ENCODE peak calls at places on chromosomes 12 and 14, in seven cellular contexts. P, A, M, V, D, R and G are unnamed samples.

GRCh38 chr12:67107235-67107634 is 161.9 kb upstream of the CAND1 start:
- DNase-seq in P (no peak), A (no peak), M (no peak), V (no peak), D (no peak), R (no peak), G (no peak)

GRCh38 chr12:62799126-62799736 is 135.7 kb downstream of the PPM1H start:
- DNase-seq in P (no peak), A (peak), M (no peak), V (peak), D (peak), R (no peak), G (peak)

GRCh38 chr12:13165578-13166120 is 30.9 kb upstream of the EMP1 start:
- DNase-seq in P (no peak), A (peak), M (no peak), V (no peak), D (peak), R (peak), G (no peak)

GRCh38 chr12:67484788-67485480 is 163.6 kb upstream of the DYRK2 start:
- DNase-seq in P (no peak), A (no peak), M (no peak), V (no peak), D (no peak), R (no peak), G (no peak)

GRCh38 chr14:37062191-37062803 is 110.1 kb downstream of the SLC25A21 start:
- DNase-seq in P (no peak), A (no peak), M (no peak), V (no peak), D (no peak), R (no peak), G (no peak)

GRCh38 chr12:105740970-105741725 is 397.6 kb downstream of the NUAK1 start:
- DNase-seq in P (peak), A (no peak), M (no peak), V (no peak), D (no peak), R (no peak), G (no peak)

GRCh38 chr14:77043177-77043983 is 14.9 kb upstream of the IRF2BPL start:
- DNase-seq in P (no peak), A (peak), M (peak), V (no peak), D (peak), R (no peak), G (no peak)

GRCh38 chr12:32536000-32536345 is 136.6 kb downstream of the FGD4 start:
- DNase-seq in P (no peak), A (no peak), M (no peak), V (no peak), D (no peak), R (no peak), G (no peak)

GRCh38 chr14:20419404-20419803 is 6.1 kb upstream of the TEP1 start:
- DNase-seq in P (no peak), A (no peak), M (no peak), V (no peak), D (no peak), R (no peak), G (no peak)

GRCh38 chr14:90533591-90534021 is 136.8 kb downstream of the CALM1 start:
- DNase-seq in P (no peak), A (no peak), M (no peak), V (no peak), D (no peak), R (peak), G (no peak)

GRCh38 chr14:93962701-93963601 is 13.4 kb downstream of the ASB2 start:
- DNase-seq in P (no peak), A (no peak), M (no peak), V (no peak), D (peak), R (no peak), G (no peak)

GRCh38 chr14:69101331-69101826 is 51.5 kb downstream of the DCAF5 start:
- DNase-seq in P (no peak), A (peak), M (peak), V (peak), D (no peak), R (no peak), G (no peak)

GRCh38 chr14:68510201-68510600 is 282.7 kb downstream of the ZFP36L1 start:
- DNase-seq in P (no peak), A (no peak), M (peak), V (peak), D (no peak), R (no peak), G (no peak)

GRCh38 chr12:111270773-111271172 is 98.1 kb downstream of the PHETA1 start:
- DNase-seq in P (no peak), A (no peak), M (no peak), V (no peak), D (no peak), R (no peak), G (no peak)

GRCh38 chr12:54341343-54341742 is 16.4 kb downstream of the COPZ1 start:
- DNase-seq in P (no peak), A (no peak), M (no peak), V (no peak), D (no peak), R (no peak), G (no peak)

GRCh38 chr12:96140110-96140509 is 54.1 kb upstream of the ELK3 start:
- DNase-seq in P (no peak), A (no peak), M (no peak), V (peak), D (no peak), R (no peak), G (no peak)

GRCh38 chr14:69036757-69037506 is 57.8 kb upstream of the ACTN1 start:
- DNase-seq in P (no peak), A (no peak), M (no peak), V (no peak), D (no peak), R (no peak), G (no peak)

GRCh38 chr12:75977952-75978671 is 53.5 kb downstream of the PHLDA1 start:
- DNase-seq in P (no peak), A (peak), M (peak), V (peak), D (peak), R (peak), G (peak)

GRCh38 chr14:72740504-72740961 is 153.4 kb downstream of the DPF3 start:
- DNase-seq in P (no peak), A (no peak), M (no peak), V (no peak), D (no peak), R (no peak), G (peak)

GRCh38 chr12:78034025-78034424 is 203.3 kb downstream of the NAV3 start:
- DNase-seq in P (no peak), A (no peak), M (no peak), V (no peak), D (no peak), R (no peak), G (no peak)

GRCh38 chr12:68733661-68734071 is 12.3 kb upstream of the SLC35E3 start:
- DNase-seq in P (no peak), A (peak), M (no peak), V (no peak), D (no peak), R (no peak), G (no peak)

GRCh38 chr12:32298917-32299316 is 100.4 kb upstream of the FGD4 start:
- DNase-seq in P (no peak), A (no peak), M (peak), V (no peak), D (no peak), R (no peak), G (no peak)

GRCh38 chr14:61184117-61184516 is 97.0 kb downstream of the TMEM30B start:
- DNase-seq in P (no peak), A (no peak), M (peak), V (peak), D (no peak), R (no peak), G (no peak)

GRCh38 chr14:56153271-56153670 is 35.1 kb downstream of the PELI2 start:
- DNase-seq in P (no peak), A (no peak), M (no peak), V (no peak), D (no peak), R (no peak), G (no peak)

GRCh38 chr14:52110441-52111086 is 41.7 kb upstream of the NID2 start:
- DNase-seq in P (no peak), A (peak), M (no peak), V (no peak), D (no peak), R (no peak), G (no peak)

GRCh38 chr14:101481557-101481956 is 79.7 kb upstream of the DIO3 start:
- DNase-seq in P (no peak), A (no peak), M (no peak), V (no peak), D (no peak), R (peak), G (peak)

GRCh38 chr12:86052921-86053320 is 178.8 kb downstream of the NTS start:
- DNase-seq in P (no peak), A (no peak), M (no peak), V (no peak), D (no peak), R (no peak), G (no peak)

GRCh38 chr14:33657478-33657877 is 293.4 kb downstream of the EGLN3 start:
- DNase-seq in P (no peak), A (no peak), M (no peak), V (no peak), D (no peak), R (no peak), G (no peak)

GRCh38 chr14:59301354-59301753 is 112.9 kb downstream of the DAAM1 start:
- DNase-seq in P (no peak), A (no peak), M (no peak), V (no peak), D (no peak), R (no peak), G (no peak)

GRCh38 chr14:88844980-88845491 is 20.6 kb downstream of the TTC8 start:
- DNase-seq in P (no peak), A (no peak), M (no peak), V (no peak), D (no peak), R (no peak), G (no peak)

GRCh38 chr12:105451211-105451610 is 120.7 kb downstream of the C12orf75 start:
- DNase-seq in P (no peak), A (no peak), M (peak), V (peak), D (no peak), R (no peak), G (no peak)

GRCh38 chr14:92646952-92647461 is 101.4 kb downstream of the LGMN start:
- DNase-seq in P (no peak), A (peak), M (peak), V (peak), D (no peak), R (no peak), G (no peak)

GRCh38 chr12:96392397-96392796 is 7.8 kb downstream of the CDK17 start:
- DNase-seq in P (no peak), A (no peak), M (no peak), V (no peak), D (no peak), R (no peak), G (no peak)

GRCh38 chr14:73783107-73783727 is 68.4 kb upstream of the PTGR2 start:
- DNase-seq in P (no peak), A (no peak), M (no peak), V (no peak), D (no peak), R (peak), G (no peak)

GRCh38 chr14:20350280-20350679 is 6.8 kb downstream of the PARP2 start:
- DNase-seq in P (no peak), A (no peak), M (no peak), V (no peak), D (no peak), R (no peak), G (no peak)

GRCh38 chr14:81165188-81165587 is 55.6 kb downstream of the GTF2A1 start:
- DNase-seq in P (no peak), A (no peak), M (no peak), V (no peak), D (no peak), R (no peak), G (no peak)

GRCh38 chr12:64943686-64944085 is 119.2 kb downstream of the TBC1D30 start:
- DNase-seq in P (no peak), A (no peak), M (no peak), V (peak), D (no peak), R (no peak), G (no peak)